ENCODE peak calls at places on chromosomes 11 and 22, in five cellular contexts. J is AG10803, A is lower leg skin, Z is heart left ventricle, Y is stomach. X is an unnamed sample.

GRCh38 chr11:113462830-113463229 is 12.4 kb downstream of the DRD2 start:
- DNase-seq in J (no peak), A (no peak), Z (no peak), Y (no peak), X (no peak)

GRCh38 chr11:111301004-111301839 is 2.9 kb downstream of the POU2AF3 start:
- DNase-seq in J (no peak), A (no peak), Z (no peak), Y (peak; percentile 63), X (no peak)

GRCh38 chr11:29305456-29306232 is 711.2 kb downstream of the KCNA4 start:
- DNase-seq in J (no peak), A (no peak), Z (no peak), Y (no peak), X (no peak)

GRCh38 chr22:19082793-19083192 is 39.4 kb downstream of the DGCR2 start:
- DNase-seq in J (no peak), A (no peak), Z (no peak), Y (no peak), X (no peak)

GRCh38 chr22:23137905-23138520 is 3.8 kb downstream of the RSPH14 start:
- DNase-seq in J (no peak), A (no peak), Z (no peak), Y (no peak), X (peak; percentile 80)

GRCh38 chr11:42234381-42235035 is 775.1 kb upstream of the LRRC4C start:
- DNase-seq in J (peak; percentile 27), A (no peak), Z (no peak), Y (no peak), X (no peak)

GRCh38 chr11:23976776-23977380 is 520.0 kb upstream of the LUZP2 start:
- DNase-seq in J (peak; percentile 63), A (no peak), Z (no peak), Y (no peak), X (no peak)

GRCh38 chr11:47641585-47642098 is 717 bp downstream of the MTCH2 start:
- DNase-seq in J (no peak), A (no peak), Z (no peak), Y (no peak), X (no peak)

GRCh38 chr11:7949934-7950333 is 8.4 kb upstream of the OR10A3 start:
- DNase-seq in J (no peak), A (no peak), Z (no peak), Y (no peak), X (no peak)

GRCh38 chr22:29833392-29833949 is 4.6 kb downstream of the ASCC2 start:
- DNase-seq in J (no peak), A (no peak), Z (no peak), Y (no peak), X (no peak)

GRCh38 chr11:10002221-10002620 is 291.8 kb downstream of the SBF2 start:
- DNase-seq in J (no peak), A (no peak), Z (no peak), Y (no peak), X (no peak)

GRCh38 chr11:30585892-30586250 is 282 bp downstream of the MPPED2 start:
- DNase-seq in J (no peak), A (no peak), Z (peak; percentile 62), Y (no peak), X (no peak)

GRCh38 chr22:33873186-33873585 is 47.1 kb downstream of the LARGE1 start:
- DNase-seq in J (peak; percentile 34), A (no peak), Z (peak; percentile 79), Y (peak; percentile 63), X (no peak)

GRCh38 chr22:41902016-41902415 is 12.9 kb downstream of the SHISA8 start:
- DNase-seq in J (no peak), A (no peak), Z (no peak), Y (no peak), X (no peak)

GRCh38 chr11:73758451-73758850 is 2.4 kb downstream of the RAB6A start:
- DNase-seq in J (no peak), A (no peak), Z (no peak), Y (no peak), X (no peak)
- H3K4me3 ChIP-seq in J (peak overlapping the region; percentile 94), A (no peak overlapping the region), Z (no peak overlapping the region), Y (peak overlapping the region; percentile 70), X (no peak overlapping the region)

GRCh38 chr22:35149149-35149548 is 83.2 kb downstream of the ISX start:
- DNase-seq in J (peak; percentile 12), A (no peak), Z (no peak), Y (no peak), X (no peak)

GRCh38 chr22:35152316-35152715 is 86.4 kb downstream of the ISX start:
- DNase-seq in J (no peak), A (no peak), Z (no peak), Y (no peak), X (no peak)

GRCh38 chr22:35150163-35151107 is 84.5 kb downstream of the ISX start:
- DNase-seq in J (peak; percentile 26), A (peak; percentile 28), Z (peak; percentile 65), Y (peak; percentile 50), X (peak; percentile 14)

GRCh38 chr22:35148381-35148780 is 82.4 kb downstream of the ISX start:
- DNase-seq in J (no peak), A (no peak), Z (no peak), Y (no peak), X (no peak)
- H3K4me3 ChIP-seq in J (no peak overlapping the region), A (no peak overlapping the region), Z (no peak overlapping the region), Y (no peak overlapping the region), X (no peak overlapping the region)

DNA sequence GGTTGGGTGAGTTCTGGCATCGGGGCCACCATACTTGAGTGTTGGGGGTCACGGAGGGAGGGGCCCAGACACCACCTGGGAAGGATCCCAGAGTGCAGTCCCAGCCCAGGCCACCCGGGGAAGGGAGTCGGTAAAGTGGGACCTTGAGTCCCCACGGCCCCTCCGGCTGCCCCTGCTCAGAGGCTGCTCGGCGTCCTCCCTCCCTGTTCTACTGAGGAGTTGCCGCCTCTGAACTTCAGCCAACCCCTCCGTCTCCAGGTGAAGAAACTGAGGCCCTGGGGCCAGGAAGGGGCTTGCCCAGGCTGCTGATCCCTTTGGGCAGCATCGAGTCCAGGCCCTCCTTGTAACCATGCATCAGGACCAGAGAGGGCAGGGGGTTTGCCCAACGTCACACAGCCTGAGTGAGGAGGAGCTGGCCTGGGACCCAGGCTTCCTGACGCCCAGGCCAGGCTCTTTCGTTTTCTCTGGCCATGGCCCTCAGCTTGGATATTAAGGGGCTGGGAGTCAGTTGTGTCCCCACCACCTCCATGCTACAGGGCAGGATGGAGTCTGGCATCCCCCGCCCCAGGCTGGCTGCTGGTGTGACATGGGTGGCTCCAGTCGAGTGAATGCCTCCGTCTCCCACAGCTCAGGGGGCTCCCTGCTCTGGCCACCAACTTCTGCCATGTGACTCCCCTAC is 1.3 kb downstream of the PARVG start:
- DNase-seq in J (no peak), A (no peak), Z (no peak), Y (no peak), X (peak; percentile 22)
- H3K4me3 ChIP-seq in J (no peak overlapping the region), A (no peak overlapping the region), Z (peak overlapping the region; percentile 6), Y (peak overlapping the region; percentile 42), X (peak overlapping the region; percentile 85)

GRCh38 chr11:62677709-62678108 is 1.2 kb downstream of the UBXN1 start:
- DNase-seq in J (no peak), A (no peak), Z (no peak), Y (no peak), X (no peak)
- H3K4me3 ChIP-seq in J (peak overlapping the region; percentile 95), A (no peak overlapping the region), Z (peak overlapping the region; percentile 94), Y (peak overlapping the region; percentile 99), X (peak overlapping the region; percentile 95)

GRCh38 chr11:126816655-126817054 is 183.9 kb downstream of the KIRREL3 start:
- DNase-seq in J (peak; percentile 46), A (no peak), Z (no peak), Y (peak; percentile 27), X (peak; percentile 5)

GRCh38 chr11:126815111-126815510 is 185.5 kb downstream of the KIRREL3 start:
- DNase-seq in J (peak; percentile 58), A (no peak), Z (no peak), Y (no peak), X (no peak)

GRCh38 chr11:126817523-126818450 is 182.8 kb downstream of the KIRREL3 start:
- DNase-seq in J (peak; percentile 70), A (no peak), Z (no peak), Y (no peak), X (no peak)

GRCh38 chr11:126821832-126822231 is 178.7 kb downstream of the KIRREL3 start:
- DNase-seq in J (no peak), A (no peak), Z (no peak), Y (no peak), X (no peak)

GRCh38 chr11:126817096-126817495 is 183.5 kb downstream of the KIRREL3 start:
- DNase-seq in J (peak; percentile 35), A (no peak), Z (no peak), Y (no peak), X (no peak)
- H3K4me3 ChIP-seq in J (no peak overlapping the region), A (no peak overlapping the region), Z (no peak overlapping the region), Y (no peak overlapping the region), X (no peak overlapping the region)

DNA sequence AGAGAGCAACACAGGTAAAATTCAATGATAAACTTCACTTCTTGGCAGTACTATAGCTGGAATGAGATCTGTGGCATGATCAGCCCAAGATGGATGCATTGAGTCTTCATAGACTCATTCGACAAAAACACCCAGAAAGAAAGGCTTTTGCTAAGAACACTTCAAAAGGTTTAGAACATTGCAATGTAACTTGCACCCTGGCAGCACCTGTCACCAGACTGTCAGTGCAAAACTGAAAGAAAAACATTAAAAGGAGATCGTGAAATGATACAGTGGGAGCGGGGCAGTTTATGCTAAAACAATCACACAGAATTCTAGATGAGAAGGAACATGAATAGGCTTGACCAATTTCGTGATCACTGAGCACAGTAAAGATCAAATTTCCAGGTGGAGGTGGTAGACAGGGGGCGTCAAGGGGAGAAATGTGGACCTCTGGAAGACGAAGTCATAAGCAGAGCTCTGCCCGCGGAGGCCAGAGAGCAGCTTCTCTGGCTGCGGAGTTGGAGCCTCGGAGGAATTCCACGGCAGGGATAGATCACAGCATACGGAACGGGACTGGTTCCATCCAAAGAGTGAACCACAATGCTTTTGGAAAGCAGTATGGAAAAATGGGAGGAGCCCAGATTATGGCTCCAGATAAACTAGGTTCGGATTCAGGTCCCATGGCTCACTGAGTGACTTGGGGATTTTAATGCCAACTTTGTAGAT is 11.9 kb downstream of the VSIG10L2 start:
- DNase-seq in J (no peak), A (no peak), Z (no peak), Y (no peak), X (no peak)
- H3K4me3 ChIP-seq in J (no peak overlapping the region), A (no peak overlapping the region), Z (no peak overlapping the region), Y (no peak overlapping the region), X (no peak overlapping the region)

X was measured in Jurkat, Clone E6-1.